ENCODE peak calls at places on chromosomes 16 and 17, in six cellular contexts. R is natural killer cell, C is fibroblast of villous mesenchyme, V is choroid plexus epithelial cell, E is nephron progenitor cell, I is heart right ventricle. F is an unnamed sample.

GRCh38 chr17:62140836-62141235 is 75.8 kb upstream of the MED13 start:
- DNase-seq in R (no peak), C (peak), V (no peak), E (no peak), I (no peak), F (no peak)

GRCh38 chr16:69410285-69410990 is 14.0 kb upstream of the CYB5B start:
- DNase-seq in R (no peak), C (peak), V (peak), E (no peak), I (no peak), F (no peak)

GRCh38 chr17:19495828-19496227 is 37.8 kb upstream of the SLC47A1 start:
- DNase-seq in R (no peak), C (no peak), V (no peak), E (no peak), I (no peak), F (no peak)

GRCh38 chr16:58636474-58636873 is 6.8 kb upstream of the CNOT1 start:
- DNase-seq in R (no peak), C (no peak), V (no peak), E (no peak), I (no peak), F (no peak)

GRCh38 chr16:138049-138417 is 440 bp downstream of the NPRL3 start:
- DNase-seq in R (peak), C (peak), V (peak), E (peak), I (peak), F (peak)

GRCh38 chr16:27290582-27290981 is 22.0 kb upstream of the NSMCE1 start:
- DNase-seq in R (no peak), C (no peak), V (no peak), E (no peak), I (no peak), F (no peak)

GRCh38 chr17:43917348-43918025 is 10.2 kb upstream of the MPP2 start:
- DNase-seq in R (no peak), C (peak), V (peak), E (peak), I (peak), F (peak)

GRCh38 chr17:8724451-8724850 is 20.2 kb downstream of the CCDC42 start:
- DNase-seq in R (no peak), C (no peak), V (no peak), E (no peak), I (no peak), F (no peak)

GRCh38 chr17:38706625-38707298 is 1.7 kb downstream of the MLLT6 start:
- DNase-seq in R (no peak), C (no peak), V (no peak), E (peak), I (no peak), F (no peak)

GRCh38 chr16:77600555-77600954 is 121.8 kb upstream of the NUDT7 start:
- DNase-seq in R (no peak), C (no peak), V (no peak), E (no peak), I (no peak), F (no peak)

GRCh38 chr16:67910162-67910561 is 17.1 kb downstream of the PSKH1 start:
- DNase-seq in R (no peak), C (peak), V (peak), E (no peak), I (no peak), F (no peak)

GRCh38 chr17:34562387-34562786 is 17.0 kb upstream of the TMEM132E start:
- DNase-seq in R (no peak), C (no peak), V (peak), E (no peak), I (no peak), F (no peak)

GRCh38 chr17:58691701-58692238 is at the start of gene TEX14:
- DNase-seq in R (no peak), C (no peak), V (no peak), E (no peak), I (peak), F (no peak)

GRCh38 chr17:59669944-59670343 is 37.3 kb downstream of the PTRH2 start:
- DNase-seq in R (no peak), C (no peak), V (no peak), E (no peak), I (no peak), F (peak)

GRCh38 chr17:1059131-1059795 is 62.3 kb downstream of the TIMM22 start:
- DNase-seq in R (no peak), C (no peak), V (no peak), E (no peak), I (no peak), F (no peak)

GRCh38 chr17:58176200-58176599 is 9.4 kb downstream of the OR4D2 start:
- DNase-seq in R (no peak), C (peak), V (peak), E (peak), I (no peak), F (no peak)

GRCh38 chr16:67162439-67163163 is 1.9 kb upstream of the HSF4 start:
- DNase-seq in R (no peak), C (no peak), V (peak), E (no peak), I (no peak), F (no peak)

GRCh38 chr17:33285413-33285812 is 7.7 kb downstream of the ASIC2 start:
- DNase-seq in R (no peak), C (no peak), V (no peak), E (no peak), I (no peak), F (no peak)

GRCh38 chr17:76138234-76138895 is 2.7 kb downstream of the FOXJ1 start:
- DNase-seq in R (no peak), C (no peak), V (no peak), E (peak), I (no peak), F (no peak)

GRCh38 chr17:47404875-47405274 is 81.1 kb downstream of the EFCAB13 start:
- DNase-seq in R (no peak), C (no peak), V (no peak), E (no peak), I (no peak), F (no peak)

GRCh38 chr17:3961564-3962047 is 2.6 kb downstream of the ATP2A3 start:
- DNase-seq in R (no peak), C (no peak), V (no peak), E (no peak), I (no peak), F (peak)

GRCh38 chr17:66964930-66965800 is 658 bp downstream of the CACNG4 start:
- DNase-seq in R (no peak), C (no peak), V (no peak), E (peak), I (no peak), F (no peak)

GRCh38 chr16:69110406-69110805 is 5.0 kb downstream of the HAS3 start:
- DNase-seq in R (no peak), C (no peak), V (no peak), E (no peak), I (no peak), F (no peak)

GRCh38 chr17:36869856-36870617 is 67.2 kb upstream of the LHX1 start:
- DNase-seq in R (no peak), C (peak), V (peak), E (no peak), I (no peak), F (no peak)

GRCh38 chr17:67575325-67575724 is 142.4 kb upstream of the NOL11 start:
- DNase-seq in R (no peak), C (no peak), V (no peak), E (peak), I (no peak), F (peak)

GRCh38 chr16:1656808-1657617 is 21.1 kb upstream of the JPT2 start:
- DNase-seq in R (no peak), C (no peak), V (no peak), E (no peak), I (peak), F (no peak)

GRCh38 chr17:56629450-56630187 is 36.1 kb downstream of the NOG start:
- DNase-seq in R (no peak), C (peak), V (peak), E (peak), I (no peak), F (no peak)

GRCh38 chr17:45221081-45221996 is at the start of gene FMNL1:
- DNase-seq in R (peak), C (no peak), V (no peak), E (peak), I (peak), F (peak)

DNA sequence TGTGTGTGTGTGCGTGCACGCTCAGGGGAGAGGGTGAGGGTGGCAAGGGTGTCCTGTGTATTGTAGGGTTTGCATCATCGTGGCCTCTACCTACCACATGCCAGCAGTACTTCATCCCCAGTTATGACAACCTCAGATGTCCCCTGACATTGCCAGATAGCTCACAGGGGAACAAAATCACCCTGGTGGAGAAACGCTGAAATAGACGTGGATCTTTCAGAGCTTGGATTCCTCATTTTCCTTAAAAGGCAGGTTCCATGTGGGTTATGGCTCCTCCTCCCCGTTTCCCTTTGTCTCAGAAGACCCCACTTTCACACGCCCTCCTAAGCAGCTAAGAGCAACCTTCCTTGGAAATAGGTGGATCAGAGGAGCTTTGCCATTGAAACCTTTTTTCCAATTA is 75.2 kb upstream of the IRX3 start:
- DNase-seq in R (no peak), C (no peak), V (no peak), E (no peak), I (no peak), F (no peak)
- TF ChIP-seq CTCF in R (no peak), C (peak), V (peak), E (no peak), I (no peak), F (no peak)

GRCh38 chr16:30082545-30083090 is 6.8 kb downstream of the PPP4C start:
- DNase-seq in R (no peak), C (no peak), V (no peak), E (no peak), I (no peak), F (no peak)
- TF ChIP-seq CTCF in R (no peak), C (no peak), V (peak), E (no peak), I (no peak), F (peak)

DNA sequence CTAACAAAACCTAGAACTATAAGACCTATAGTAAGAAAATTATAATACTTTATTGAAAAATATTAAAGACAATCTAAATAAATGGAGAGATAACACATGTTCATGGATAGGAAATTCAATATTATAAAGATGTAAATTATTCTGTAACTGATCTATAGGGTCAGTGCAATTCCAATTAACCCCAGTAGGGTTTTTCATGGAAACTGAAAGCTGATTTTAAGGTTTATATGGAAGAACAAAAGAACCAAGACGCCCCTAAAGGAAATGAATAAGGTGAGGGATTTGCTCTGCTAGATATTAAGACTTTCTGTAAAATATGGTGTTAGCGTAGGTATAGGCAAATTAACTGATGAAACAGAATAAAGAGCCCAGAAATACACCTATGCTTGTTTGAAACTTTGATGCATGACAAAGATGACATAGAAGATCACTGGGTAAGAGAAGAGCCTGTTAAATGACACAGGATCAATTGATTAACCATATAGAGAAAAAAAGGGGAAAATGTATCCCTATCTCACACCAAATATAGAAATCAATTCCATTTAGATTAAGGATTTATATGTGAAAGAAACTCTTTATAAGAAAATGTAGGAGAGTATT is 3.0 kb downstream of the ICAM2 start:
- DNase-seq in R (no peak), C (no peak), V (no peak), E (no peak), I (no peak), F (no peak)
- TF ChIP-seq CTCF in R (peak), C (peak), V (no peak), E (peak), I (peak), F (peak)

DNA sequence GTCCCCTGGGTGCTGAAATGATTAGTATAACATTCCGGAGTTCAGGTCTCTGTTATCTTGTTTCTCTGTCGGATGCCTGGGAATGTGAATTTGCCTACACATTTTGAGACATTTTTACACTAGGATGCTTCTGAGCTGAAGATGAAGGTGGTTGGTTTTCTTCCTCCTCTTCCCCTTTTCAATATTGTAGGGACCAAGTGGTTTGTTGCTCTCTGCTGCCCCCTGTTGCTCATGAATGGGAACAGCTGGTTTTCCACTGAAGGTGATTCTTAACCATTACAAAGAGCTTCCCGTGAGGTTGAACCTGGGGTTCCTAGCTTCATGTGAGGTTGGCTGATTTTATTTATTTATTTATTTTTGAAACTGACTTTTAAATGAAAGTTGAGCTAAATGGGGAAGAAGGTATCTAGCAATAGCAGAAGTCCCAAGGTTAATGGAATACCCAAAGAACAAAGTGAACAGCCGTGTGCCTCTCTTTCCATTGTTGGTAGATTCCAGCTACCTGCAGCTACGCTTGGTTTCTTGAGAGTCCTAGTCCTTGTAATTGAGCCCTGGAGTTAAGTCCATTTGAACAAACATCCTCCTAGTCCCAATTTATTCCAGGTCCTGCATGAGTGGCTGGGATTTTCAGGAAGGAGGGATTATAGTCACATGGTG is 983.9 kb upstream of the EEF2KMT start:
- DNase-seq in R (no peak), C (no peak), V (no peak), E (peak), I (no peak), F (no peak)
- TF ChIP-seq CTCF in R (no peak), C (peak), V (peak), E (peak), I (peak), F (peak)

DNA sequence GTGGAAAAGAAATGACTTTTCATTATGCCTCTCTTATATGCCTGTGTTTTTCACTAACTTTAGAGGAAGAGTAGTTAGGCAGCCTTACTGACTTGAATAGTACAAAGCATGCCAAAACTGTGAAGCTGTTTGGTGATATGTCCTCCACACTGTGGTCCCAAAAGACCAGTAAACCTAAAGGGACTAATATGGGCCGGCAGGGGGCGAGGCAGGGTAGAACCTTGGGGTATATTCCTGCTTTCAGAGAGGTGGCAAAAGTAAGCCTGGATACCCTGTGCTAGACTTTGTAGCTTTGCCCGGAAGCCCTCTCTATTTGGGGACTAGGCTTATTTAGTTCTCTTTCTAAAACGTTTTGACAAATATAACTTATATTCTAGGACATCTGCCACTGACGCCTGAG is 36.5 kb upstream of the VWA3A start:
- DNase-seq in R (no peak), C (no peak), V (peak), E (peak), I (no peak), F (no peak)
- TF ChIP-seq CTCF in R (no peak), C (peak), V (peak), E (peak), I (no peak), F (no peak)

DNA sequence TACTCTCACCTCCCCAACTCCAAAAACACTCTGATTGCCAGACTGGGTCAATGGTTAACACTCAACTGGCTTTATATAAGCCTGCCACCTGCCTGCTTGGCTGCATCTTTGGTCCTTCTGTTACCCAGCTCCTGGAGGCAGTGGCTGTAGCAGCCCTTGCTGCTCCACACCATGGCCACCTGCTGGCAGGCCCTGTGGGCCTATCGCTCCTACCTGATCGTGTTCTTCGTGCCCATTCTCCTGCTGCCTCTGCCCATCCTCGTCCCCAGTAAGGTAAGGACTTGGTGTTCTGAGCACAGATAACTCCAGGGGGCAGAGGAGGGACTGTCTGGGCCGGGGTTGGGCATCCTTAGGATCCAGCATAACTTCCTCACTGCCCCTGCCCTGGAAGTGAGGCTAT is at the start of gene SLC13A2:
- DNase-seq in R (no peak), C (no peak), V (no peak), E (no peak), I (no peak), F (no peak)
- TF ChIP-seq CTCF in R (no peak), C (no peak), V (no peak), E (no peak), I (no peak), F (peak)

GRCh38 chr17:79168486-79169055 is 93.9 kb downstream of the ENGASE start:
- DNase-seq in R (no peak), C (no peak), V (no peak), E (no peak), I (no peak), F (no peak)
- TF ChIP-seq CTCF in R (no peak), C (no peak), V (no peak), E (no peak), I (no peak), F (no peak)

GRCh38 chr17:78343433-78344201 is 16.3 kb downstream of the SOCS3 start:
- DNase-seq in R (peak), C (peak), V (no peak), E (no peak), I (no peak), F (peak)

GRCh38 chr17:78343099-78343432 is 16.8 kb downstream of the SOCS3 start:
- DNase-seq in R (no peak), C (peak), V (peak), E (no peak), I (peak), F (no peak)

GRCh38 chr17:78340183-78340955 is 19.5 kb downstream of the SOCS3 start:
- DNase-seq in R (no peak), C (no peak), V (no peak), E (no peak), I (no peak), F (no peak)

GRCh38 chr17:78342438-78343098 is 17.3 kb downstream of the SOCS3 start:
- DNase-seq in R (no peak), C (peak), V (peak), E (no peak), I (peak), F (no peak)

GRCh38 chr17:78341559-78342437 is 18.1 kb downstream of the SOCS3 start:
- DNase-seq in R (no peak), C (peak), V (peak), E (peak), I (peak), F (no peak)
- TF ChIP-seq CTCF in R (no peak), C (no peak), V (no peak), E (no peak), I (peak), F (no peak)